ENCODE peak calls at places on chromosomes 1 and 21, in five cellular contexts. O, I, T, N and C are unnamed samples.

GRCh38 chr1:7784492-7785071 is 491 bp downstream of the PER3 start:
- DNase-seq in N (peak; percentile 25), O (no peak), T (no peak), I (no peak), C (no peak)

GRCh38 chr1:154883919-154884867 is 14.1 kb upstream of the KCNN3 start:
- DNase-seq in T (no peak), N (no peak), O (no peak), I (no peak), C (no peak)

GRCh38 chr1:209349372-209350324 is 233.9 kb upstream of the CAMK1G start:
- DNase-seq in O (no peak), I (no peak), T (no peak), N (peak; percentile 67), C (peak; percentile 53)

GRCh38 chr1:213443415-213443814 is 392.4 kb downstream of the RPS6KC1 start:
- DNase-seq in I (peak; percentile 89), T (no peak), O (no peak), N (no peak), C (peak; percentile 24)

GRCh38 chr1:92016720-92017316 is 13.0 kb upstream of the EPHX4 start:
- DNase-seq in N (no peak), O (no peak), T (no peak), I (no peak), C (no peak)

GRCh38 chr1:2344121-2344681 is 47.2 kb downstream of the MORN1 start:
- DNase-seq in O (no peak), T (no peak), N (no peak), I (peak; percentile 51), C (no peak)

GRCh38 chr21:37257526-37257966 is 9.6 kb downstream of the VPS26C start:
- DNase-seq in T (peak; percentile 46), O (no peak), I (no peak), N (peak; percentile 30), C (peak; percentile 22)

GRCh38 chr1:236916131-236916800 is 88.0 kb downstream of the MT1HL1 start:
- DNase-seq in T (no peak), I (no peak), N (no peak), O (no peak), C (no peak)

GRCh38 chr1:234212764-234213406 is 160.4 kb upstream of the COA6 start:
- DNase-seq in O (peak; percentile 55), I (peak; percentile 77), N (peak; percentile 63), T (peak; percentile 71), C (peak; percentile 65)

GRCh38 chr1:52674497-52675384 is 23.4 kb downstream of the COA7 start:
- DNase-seq in T (peak; percentile 35), O (no peak), N (peak; percentile 45), I (peak; percentile 75), C (peak; percentile 50)

GRCh38 chr1:98005326-98006010 is 84.6 kb upstream of the DPYD start:
- DNase-seq in I (peak; percentile 47), O (no peak), N (peak; percentile 56), T (no peak), C (peak; percentile 28)

GRCh38 chr1:228150458-228151169 is 884 bp downstream of the GJC2 start:
- DNase-seq in I (no peak), O (no peak), T (no peak), N (peak; percentile 49), C (no peak)

GRCh38 chr1:195733826-195734225 is 874.4 kb downstream of the KCNT2 start:
- DNase-seq in N (peak; percentile 43), I (no peak), T (no peak), O (no peak), C (peak; percentile 4)

GRCh38 chr1:11800756-11801433 is 4.9 kb downstream of the MTHFR start:
- DNase-seq in O (no peak), I (no peak), N (peak; percentile 48), T (no peak), C (no peak)

GRCh38 chr1:208979776-208980175 is 603.7 kb upstream of the CAMK1G start:
- DNase-seq in N (peak; percentile 70), O (no peak), T (no peak), I (peak; percentile 11), C (no peak)

GRCh38 chr1:217889401-217889800 is 258.3 kb downstream of the SPATA17 start:
- DNase-seq in T (no peak), O (no peak), I (no peak), N (no peak), C (no peak)

GRCh38 chr1:71667224-71667623 is 586.4 kb upstream of the ZRANB2 start:
- DNase-seq in N (peak; percentile 2), I (no peak), O (no peak), T (no peak), C (peak; percentile 24)

GRCh38 chr1:119080586-119080985 is 59.9 kb downstream of the WARS2 start:
- DNase-seq in N (peak; percentile 96), T (no peak), I (peak; percentile 56), O (no peak), C (peak; percentile 95)

GRCh38 chr1:31238986-31239613 is 587 bp downstream of the NKAIN1 start:
- DNase-seq in N (peak; percentile 19), I (no peak), T (no peak), O (peak; percentile 43), C (no peak)